ENCODE peak calls at places on chromosomes 16 and 17, in six cellular contexts. J, L, V, I, X and B are unnamed samples.

GRCh38 chr16:35234679-35235078 is 1775.3 kb downstream of the TP53TG3F start:
- DNase-seq in J (no peak), L (no peak), V (no peak), I (no peak), X (no peak), B (no peak)

GRCh38 chr17:40314557-40314953 is 5.6 kb downstream of the RARA start:
- DNase-seq in J (peak; percentile 95), L (peak; percentile 97), V (peak; percentile 96), I (peak; percentile 49), X (peak; percentile 83), B (peak; percentile 86)

GRCh38 chr17:39527220-39527813 is 66.0 kb downstream of the CDK12 start:
- DNase-seq in J (no peak), L (no peak), V (peak; percentile 39), I (no peak), X (no peak), B (no peak)

GRCh38 chr17:57534863-57535651 is 210.0 kb downstream of the CCDC182 start:
- DNase-seq in J (peak; percentile 58), L (no peak), V (peak; percentile 57), I (no peak), X (no peak), B (no peak)

GRCh38 chr16:80176114-80176513 is 364.7 kb upstream of the DYNLRB2 start:
- DNase-seq in J (no peak), L (no peak), V (no peak), I (no peak), X (no peak), B (no peak)

GRCh38 chr17:80446645-80447405 is 29.6 kb downstream of the NPTX1 start:
- DNase-seq in J (no peak), L (no peak), V (no peak), I (no peak), X (no peak), B (no peak)

GRCh38 chr17:37813753-37814152 is 68.9 kb upstream of the HNF1B start:
- DNase-seq in J (no peak), L (no peak), V (no peak), I (no peak), X (no peak), B (peak; percentile 94)

GRCh38 chr17:41965694-41966375 is 760 bp upstream of the CNP start:
- DNase-seq in J (peak; percentile 90), L (no peak), V (peak; percentile 91), I (no peak), X (peak; percentile 45), B (peak; percentile 90)

GRCh38 chr16:66652661-66653060 is 43.9 kb downstream of the CMTM4 start:
- DNase-seq in J (no peak), L (no peak), V (no peak), I (no peak), X (no peak), B (no peak)

GRCh38 chr16:3716831-3717234 is 491 bp downstream of the TRAP1 start:
- DNase-seq in J (peak; percentile 56), L (no peak), V (peak; percentile 50), I (no peak), X (no peak), B (no peak)

GRCh38 chr16:89723279-89724250 is 2.2 kb downstream of the ZNF276 start:
- DNase-seq in J (peak; percentile 87), L (no peak), V (peak; percentile 66), I (peak; percentile 70), X (peak; percentile 62), B (no peak)

GRCh38 chr16:29877266-29877961 is 14.4 kb upstream of the CDIPT start:
- DNase-seq in J (no peak), L (no peak), V (no peak), I (no peak), X (no peak), B (peak; percentile 15)

GRCh38 chr17:78903101-78903779 is at the start of gene CEP295NL:
- DNase-seq in J (no peak), L (no peak), V (no peak), I (no peak), X (no peak), B (no peak)

GRCh38 chr17:27620721-27621120 is 10.3 kb upstream of the LGALS9 start:
- DNase-seq in J (no peak), L (no peak), V (no peak), I (no peak), X (no peak), B (no peak)

GRCh38 chr17:67265620-67266019 is 20.6 kb upstream of the HELZ start:
- DNase-seq in J (no peak), L (no peak), V (no peak), I (no peak), X (no peak), B (no peak)

GRCh38 chr17:38339891-38340290 is 3.9 kb downstream of the GPR179 start:
- DNase-seq in J (no peak), L (no peak), V (no peak), I (no peak), X (no peak), B (no peak)

GRCh38 chr17:15121426-15121825 is 143.7 kb downstream of the PMP22 start:
- DNase-seq in J (no peak), L (no peak), V (no peak), I (no peak), X (no peak), B (no peak)

GRCh38 chr16:64153718-64154117 is 968.1 kb downstream of the CDH11 start:
- DNase-seq in J (no peak), L (no peak), V (no peak), I (no peak), X (no peak), B (peak; percentile 43)

GRCh38 chr17:17732892-17733670 is 51.8 kb downstream of the RAI1 start:
- DNase-seq in J (no peak), L (no peak), V (no peak), I (no peak), X (no peak), B (peak; percentile 47)
- H3K4me1 ChIP-seq in J (no peaks in the 10 kb centered on the region), L (peaks cover 13% of the 10 kb centered on the region), V (peaks cover 5% of the 10 kb centered on the region), I (peaks cover 80% of the 10 kb centered on the region), X (peaks cover 78% of the 10 kb centered on the region), B (peaks cover 26% of the 10 kb centered on the region)

GRCh38 chr16:11360581-11360980 is 15.3 kb downstream of the RMI2 start:
- DNase-seq in J (no peak), L (no peak), V (no peak), I (no peak), X (no peak), B (no peak)

GRCh38 chr16:11363927-11364258 is 18.6 kb downstream of the RMI2 start:
- DNase-seq in J (no peak), L (no peak), V (no peak), I (no peak), X (no peak), B (no peak)

GRCh38 chr16:11361043-11361442 is 15.8 kb downstream of the RMI2 start:
- DNase-seq in J (no peak), L (no peak), V (no peak), I (no peak), X (no peak), B (no peak)

GRCh38 chr16:11359370-11359769 is 14.1 kb downstream of the RMI2 start:
- DNase-seq in J (no peak), L (no peak), V (no peak), I (no peak), X (no peak), B (peak; percentile 89)

DNA sequence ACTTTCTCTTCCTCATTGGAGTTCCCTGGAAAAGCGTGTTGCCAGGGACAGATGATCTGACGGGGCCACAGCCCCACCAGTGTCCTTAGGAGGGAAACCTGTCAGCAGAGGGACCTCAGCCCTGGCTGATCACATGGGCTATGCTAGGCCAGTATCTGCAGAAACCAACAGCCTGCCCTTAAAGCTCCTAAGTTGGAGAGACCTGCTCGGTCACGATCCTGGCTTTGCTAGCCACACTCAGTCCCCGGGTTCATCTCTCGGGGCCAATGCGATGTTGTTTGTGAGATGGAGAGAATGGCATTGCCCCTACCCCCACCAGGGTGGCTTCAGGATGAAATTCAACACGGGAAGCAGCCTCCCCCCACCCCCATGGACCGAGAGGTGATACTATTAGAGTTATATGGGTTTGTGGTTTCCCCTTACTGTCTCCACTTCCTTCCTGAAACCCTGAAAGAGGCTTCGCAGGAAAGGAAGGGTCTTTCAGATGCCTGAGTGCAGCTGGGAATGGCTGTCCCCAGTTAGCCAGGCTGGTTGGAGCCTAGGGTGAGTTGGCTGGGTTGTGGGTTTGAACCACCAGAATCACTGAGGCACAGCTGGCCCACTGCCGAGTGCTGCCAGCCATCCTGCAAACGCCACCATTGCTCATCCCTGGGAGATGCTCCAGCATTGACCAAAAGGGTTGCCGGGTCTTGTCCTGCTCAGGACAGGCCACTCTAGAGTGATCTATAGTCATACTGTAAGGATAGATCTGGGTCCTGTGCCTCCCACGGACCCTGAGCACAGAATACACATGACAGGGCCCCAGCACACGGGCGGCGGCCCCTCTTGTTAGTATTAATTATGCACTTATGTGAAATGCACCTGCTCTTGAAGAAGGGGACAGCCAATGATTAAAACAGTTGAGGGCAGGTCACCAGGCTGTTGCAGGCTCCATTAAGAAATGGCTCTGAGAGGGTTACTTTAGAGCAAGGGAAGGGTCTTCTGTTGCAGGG is 16.8 kb downstream of the RMI2 start:
- DNase-seq in J (peak; percentile 70), L (no peak), V (peak; percentile 36), I (no peak), X (no peak), B (no peak)
- H3K27ac ChIP-seq in J (no peak overlapping the region), L (no peak overlapping the region), V (no peak overlapping the region), I (no peak overlapping the region), X (no peak overlapping the region), B (no peak overlapping the region)

GRCh38 chr17:76407509-76407908 is 23.1 kb downstream of the SPHK1 start:
- DNase-seq in J (no peak), L (no peak), V (no peak), I (no peak), X (no peak), B (no peak)

GRCh38 chr17:76408037-76408849 is 23.8 kb downstream of the SPHK1 start:
- DNase-seq in J (peak; percentile 91), L (no peak), V (peak; percentile 72), I (no peak), X (no peak), B (no peak)

GRCh38 chr17:76411247-76411646 is 26.8 kb downstream of the SPHK1 start:
- DNase-seq in J (no peak), L (no peak), V (no peak), I (no peak), X (no peak), B (no peak)

GRCh38 chr17:76414334-76415295 is 30.2 kb downstream of the SPHK1 start:
- DNase-seq in J (no peak), L (peak; percentile 11), V (peak; percentile 37), I (peak; percentile 36), X (peak; percentile 89), B (no peak)

GRCh38 chr17:76410328-76410965 is 26.0 kb downstream of the SPHK1 start:
- DNase-seq in J (no peak), L (no peak), V (no peak), I (no peak), X (no peak), B (no peak)
- H3K4me1 ChIP-seq in J (no peaks in the 10 kb centered on the region), L (peaks cover 32% of the 10 kb centered on the region), V (no peaks in the 10 kb centered on the region), I (peaks cover 35% of the 10 kb centered on the region), X (peaks cover 86% of the 10 kb centered on the region), B (no peaks in the 10 kb centered on the region)

DNA sequence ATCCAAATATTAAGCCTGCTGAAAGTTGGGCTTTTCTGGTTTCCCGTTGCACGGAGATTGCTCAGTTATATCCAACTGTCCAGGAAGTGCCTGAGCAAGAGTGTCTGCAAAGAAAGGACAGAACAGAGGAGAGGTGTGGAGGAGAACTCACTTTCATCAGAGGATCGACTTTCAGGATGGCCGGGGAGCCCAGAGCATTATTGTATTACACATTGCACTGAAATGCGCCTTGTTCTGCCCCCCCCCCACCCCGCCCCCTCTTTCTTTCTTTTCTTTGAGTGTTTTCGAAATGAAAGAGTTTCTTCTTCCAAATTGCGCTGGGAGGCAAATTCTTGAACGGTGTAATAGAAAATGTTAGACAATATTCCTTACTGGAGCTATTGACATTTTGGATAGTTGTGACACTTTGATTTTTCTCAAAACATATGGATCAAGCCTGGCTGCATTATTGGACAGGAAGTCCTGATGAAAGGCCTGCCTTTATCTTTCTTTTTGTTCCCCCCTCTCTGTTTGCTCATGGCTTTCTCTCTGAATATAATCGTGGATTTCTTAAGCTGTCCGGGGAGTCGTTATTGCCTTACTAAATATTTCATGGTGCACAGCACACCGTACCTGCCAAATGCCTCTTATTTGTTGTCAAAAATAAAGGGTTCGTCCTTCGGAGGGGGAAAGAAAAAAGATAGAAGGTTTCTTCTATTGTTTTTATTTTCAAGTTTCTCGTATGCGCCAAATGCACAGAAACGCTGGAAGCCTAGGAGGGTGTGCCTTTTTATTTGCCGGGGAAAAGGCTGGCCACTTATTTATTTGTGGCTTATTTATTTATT is 110.8 kb downstream of the IRX3 start:
- DNase-seq in J (no peak), L (no peak), V (no peak), I (no peak), X (no peak), B (no peak)
- H3K27ac ChIP-seq in J (no peak overlapping the region), L (no peak overlapping the region), V (no peak overlapping the region), I (no peak overlapping the region), X (no peak overlapping the region), B (no peak overlapping the region)